ENCODE peak calls at places on chromosomes 12 and 14, in four cellular contexts. C is A549, E is GM12878, U is HepG2. H is an unnamed sample.

GRCh38 chr14:103072595-103073366 is 11.2 kb upstream of the LBHD2 start:
- DNase-seq in C (peak), E (no peak), U (no peak), H (no peak)

GRCh38 chr12:109027767-109028166 is 6.9 kb upstream of the SVOP start:
- DNase-seq in C (no peak), E (no peak), U (no peak), H (no peak)

GRCh38 chr14:59981564-59981963 is 61.6 kb downstream of the LRRC9 start:
- DNase-seq in C (no peak), E (no peak), U (no peak), H (no peak)

GRCh38 chr14:86787782-86788181 is 1205.2 kb downstream of the GALC start:
- DNase-seq in C (no peak), E (no peak), U (no peak), H (no peak)

GRCh38 chr12:1680804-1681492 is 9.9 kb upstream of the ADIPOR2 start:
- DNase-seq in C (no peak), E (no peak), U (no peak), H (peak)

GRCh38 chr14:69685716-69686115 is 74.3 kb downstream of the SUSD6 start:
- DNase-seq in C (no peak), E (no peak), U (peak), H (no peak)

GRCh38 chr14:89810101-89810500 is 144.4 kb downstream of the EFCAB11 start:
- DNase-seq in C (no peak), E (no peak), U (no peak), H (no peak)

GRCh38 chr14:54252072-54252730 is 144.6 kb upstream of the CDKN3 start:
- DNase-seq in C (peak), E (no peak), U (peak), H (no peak)

GRCh38 chr12:101968770-101969169 is 91.4 kb downstream of the DRAM1 start:
- DNase-seq in C (no peak), E (no peak), U (no peak), H (no peak)

GRCh38 chr12:121400332-121401139 is 618 bp downstream of the RNF34 start:
- DNase-seq in C (no peak), E (peak), U (peak), H (peak)

GRCh38 chr12:76031081-76031413 is 529 bp downstream of the PHLDA1 start:
- DNase-seq in C (no peak), E (no peak), U (no peak), H (no peak)

GRCh38 chr12:50618864-50619609 is 114.3 kb downstream of the DIP2B start:
- DNase-seq in C (no peak), E (no peak), U (no peak), H (no peak)

GRCh38 chr14:90342327-90342726 is 10.6 kb upstream of the NRDE2 start:
- DNase-seq in C (no peak), E (no peak), U (no peak), H (no peak)

GRCh38 chr12:6752181-6752930 is 585 bp downstream of the MLF2 start:
- DNase-seq in C (peak), E (no peak), U (peak), H (peak)

GRCh38 chr14:68718033-68718725 is 74.7 kb downstream of the ZFP36L1 start:
- DNase-seq in C (peak), E (no peak), U (no peak), H (no peak)

GRCh38 chr12:3207858-3208257 is 130.7 kb downstream of the TSPAN9 start:
- DNase-seq in C (no peak), E (no peak), U (peak), H (peak)

GRCh38 chr12:45615268-45615667 is 114.2 kb upstream of the ARID2 start:
- DNase-seq in C (no peak), E (no peak), U (no peak), H (no peak)

GRCh38 chr14:73594491-73594890 is 2.8 kb downstream of the ACOT4 start:
- DNase-seq in C (no peak), E (no peak), U (no peak), H (no peak)

GRCh38 chr14:80636071-80636470 is 305.5 kb downstream of the CEP128 start:
- DNase-seq in C (no peak), E (no peak), U (no peak), H (no peak)

GRCh38 chr12:873954-874353 is 75.5 kb downstream of the RAD52 start:
- DNase-seq in C (no peak), E (no peak), U (peak), H (no peak)

GRCh38 chr12:105485926-105486325 is 155.4 kb downstream of the C12orf75 start:
- DNase-seq in C (no peak), E (no peak), U (no peak), H (no peak)
- TF ChIP-seq CHD4 in C (no peak), E (no peak), U (no peak), H (no peak)

GRCh38 chr12:113248842-113249435 is 27.7 kb downstream of the TPCN1 start:
- DNase-seq in C (no peak), E (no peak), U (no peak), H (no peak)
- TF ChIP-seq CHD4 in C (no peak), E (no peak), U (no peak), H (no peak)

GRCh38 chr12:47750916-47751470 is 7.7 kb downstream of the RAPGEF3 start:
- DNase-seq in C (no peak), E (no peak), U (no peak), H (no peak)

GRCh38 chr12:47752552-47752951 is 6.1 kb downstream of the RAPGEF3 start:
- DNase-seq in C (no peak), E (no peak), U (no peak), H (no peak)

GRCh38 chr12:47753021-47754001 is 5.4 kb downstream of the RAPGEF3 start:
- DNase-seq in C (no peak), E (no peak), U (no peak), H (no peak)

GRCh38 chr12:47751561-47751960 is 7.1 kb downstream of the RAPGEF3 start:
- DNase-seq in C (no peak), E (no peak), U (no peak), H (no peak)

GRCh38 chr12:47752121-47752520 is 6.6 kb downstream of the RAPGEF3 start:
- DNase-seq in C (no peak), E (no peak), U (no peak), H (no peak)
- TF ChIP-seq CHD4 in C (no peak), E (no peak), U (no peak), H (no peak)

GRCh38 chr14:49959822-49960408 is 67.0 kb downstream of the ARF6 start:
- DNase-seq in C (no peak), E (peak), U (no peak), H (no peak)
- TF ChIP-seq CHD4 in C (no peak), E (no peak), U (no peak), H (no peak)

DNA sequence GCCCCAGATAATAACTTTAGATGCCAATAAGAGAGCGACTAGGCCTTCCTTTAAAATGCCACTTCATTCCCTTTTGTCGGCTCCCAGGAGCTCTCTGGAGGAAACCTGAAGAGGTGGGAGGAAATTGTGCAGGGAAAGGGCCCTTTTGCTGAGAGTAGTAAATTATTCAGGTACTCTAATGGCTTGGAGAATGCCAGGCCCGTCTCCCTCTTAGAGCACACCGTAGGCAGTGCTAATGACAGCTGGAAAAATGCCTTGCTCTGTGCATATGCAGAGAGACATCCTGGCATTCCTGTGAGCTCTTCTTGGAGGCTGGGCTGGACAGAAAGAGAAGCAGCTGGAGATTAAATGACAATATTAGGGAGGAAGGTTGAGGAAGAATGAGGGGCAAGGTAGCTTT is 115.0 kb upstream of the RPH3A start:
- DNase-seq in C (no peak), E (no peak), U (no peak), H (no peak)
- TF ChIP-seq CHD4 in C (no peak), E (no peak), U (no peak), H (no peak)